ENCODE peak calls at places on chromosomes 6 and 20, in four cellular contexts. U is small intestine, R is OCI-LY7, I is tibial nerve. Y is an unnamed sample. For H3K4me1, the result is how much of the 10 kb centered on the place peaks cover.

GRCh38 chr6:24845578-24845977 is 46.9 kb upstream of the ARMH2 start:
- DNase-seq in U (no peak), R (no peak), I (no peak), Y (no peak)

GRCh38 chr20:62557425-62557824 is 81.6 kb upstream of the GATA5 start:
- DNase-seq in U (no peak), R (no peak), I (no peak), Y (no peak)

GRCh38 chr6:33272358-33273128 is 668 bp downstream of the RPS18 start:
- DNase-seq in U (no peak), R (peak), I (no peak), Y (no peak)

GRCh38 chr6:16819752-16820151 is 58.5 kb upstream of the ATXN1 start:
- DNase-seq in U (no peak), R (no peak), I (no peak), Y (no peak)

GRCh38 chr20:3565851-3566250 is 95.0 kb downstream of the ATRN start:
- DNase-seq in U (no peak), R (no peak), I (no peak), Y (no peak)

GRCh38 chr6:164396071-164397047 is 913.0 kb downstream of the C6orf118 start:
- DNase-seq in U (no peak), R (no peak), I (no peak), Y (no peak)

GRCh38 chr20:33914871-33915270 is 78.8 kb upstream of the RALY start:
- DNase-seq in U (no peak), R (peak), I (no peak), Y (no peak)

GRCh38 chr20:1503564-1504227 is 12.5 kb upstream of the SIRPB2 start:
- DNase-seq in U (peak), R (peak), I (peak), Y (peak)

GRCh38 chr6:6588064-6588923 is at the start of gene LY86:
- DNase-seq in U (no peak), R (peak), I (no peak), Y (peak)

GRCh38 chr6:144364727-144365126 is 79.6 kb downstream of the UTRN start:
- DNase-seq in U (no peak), R (no peak), I (no peak), Y (no peak)
- H3K4me1 ChIP-seq in U (under half), R (under half), I (half or more), Y (under half)

GRCh38 chr6:133890941-133891813 is 2.3 kb downstream of the TCF21 start:
- DNase-seq in U (peak), R (no peak), I (no peak), Y (no peak)

GRCh38 chr6:133893324-133893692 is 4.4 kb downstream of the TCF21 start:
- DNase-seq in U (no peak), R (no peak), I (no peak), Y (no peak)

GRCh38 chr6:133892444-133893323 is 3.8 kb downstream of the TCF21 start:
- DNase-seq in U (no peak), R (no peak), I (no peak), Y (no peak)

GRCh38 chr6:133889557-133890301 is 816 bp downstream of the TCF21 start:
- DNase-seq in U (no peak), R (no peak), I (no peak), Y (no peak)

GRCh38 chr6:133891814-133892443 is 3.0 kb downstream of the TCF21 start:
- DNase-seq in U (no peak), R (no peak), I (no peak), Y (no peak)
- H3K4me3 ChIP-seq in U (peak), R (no peak), I (peak), Y (peak)

GRCh38 chr6:35592178-35592577 is 79.5 kb upstream of the TULP1 start:
- DNase-seq in U (no peak), R (no peak), I (no peak), Y (no peak)
- H3K4me1 ChIP-seq in U (under half), R (under half), I (half or more), Y (under half)

GRCh38 chr6:51995214-51995735 is 92.1 kb downstream of the PKHD1 start:
- DNase-seq in U (peak), R (no peak), I (no peak), Y (no peak)

GRCh38 chr6:51986864-51987263 is 100.5 kb downstream of the PKHD1 start:
- DNase-seq in U (no peak), R (no peak), I (no peak), Y (no peak)

GRCh38 chr6:51992834-51993233 is 94.6 kb downstream of the PKHD1 start:
- DNase-seq in U (no peak), R (no peak), I (no peak), Y (no peak)

GRCh38 chr6:51989789-51990188 is 97.6 kb downstream of the PKHD1 start:
- DNase-seq in U (no peak), R (no peak), I (no peak), Y (no peak)
- H3K4me3 ChIP-seq in U (no peak), R (no peak), I (no peak), Y (no peak)

GRCh38 chr20:31665753-31666152 is 28.0 kb downstream of the COX4I2 start:
- DNase-seq in U (no peak), R (no peak), I (no peak), Y (no peak)
- H3K4me1 ChIP-seq in U (under half), R (half or more), I (half or more), Y (under half)

DNA sequence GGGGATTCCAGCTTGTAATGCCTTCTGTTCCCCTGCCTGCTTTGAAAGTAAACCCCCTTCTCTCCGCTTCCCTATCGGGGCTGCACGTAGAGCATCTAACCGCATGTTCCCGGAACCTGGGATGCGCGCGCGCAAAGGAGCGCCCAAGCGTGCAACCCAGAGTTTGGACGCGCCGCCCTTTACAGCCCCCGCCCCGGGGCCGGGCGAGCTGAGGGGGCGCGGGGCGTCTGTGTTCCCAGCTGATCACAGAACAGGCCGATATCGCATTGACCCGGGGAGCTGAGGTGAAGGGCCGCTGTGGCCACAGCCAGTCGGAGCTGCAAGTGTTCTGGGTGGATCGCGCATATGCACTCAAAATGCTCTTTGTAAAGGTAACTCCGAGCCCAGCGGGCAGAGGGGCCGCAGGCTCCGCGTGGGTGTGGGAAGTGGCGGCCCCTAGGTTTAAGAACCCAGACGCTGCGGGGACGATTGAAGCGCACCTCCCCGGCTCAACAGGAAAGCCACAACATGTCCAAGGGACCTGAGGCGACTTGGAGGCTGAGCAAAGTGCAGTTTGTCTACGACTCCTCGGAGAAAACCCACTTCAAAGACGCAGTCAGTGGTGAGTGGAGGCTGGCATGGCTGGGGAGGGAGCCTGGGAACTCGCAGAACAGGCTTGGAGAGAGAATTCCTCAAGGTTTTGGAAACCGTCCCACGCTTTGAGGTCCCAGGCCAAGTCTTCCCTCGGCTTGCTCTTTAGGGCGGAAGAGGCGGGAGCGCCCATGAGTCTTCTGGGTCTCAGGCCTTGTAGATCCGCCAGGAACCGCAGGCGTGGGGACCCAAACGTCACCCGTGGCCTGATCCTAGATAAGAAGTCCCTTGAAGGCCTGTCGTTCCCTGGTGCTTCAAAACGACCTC is 1.6 kb downstream of the LAMP5 start:
- DNase-seq in U (no peak), R (no peak), I (no peak), Y (peak)
- H3K4me3 ChIP-seq in U (no peak), R (no peak), I (peak), Y (no peak)

Y was measured in lung.